ENCODE peak calls at places on chromosome X, in four cellular contexts. K is OCI-LY7; T is mesendoderm; L is CD8-positive, alpha-beta T cell. X is an unnamed sample.
A peak's percentile ranks its signal among the peaks of the same experiment; 100 is the strongest.

GRCh38 chrX:153832732-153833131 is 2.4 kb upstream of the PDZD4 start:
- DNase-seq in K (no peak), T (no peak), L (no peak), X (no peak)

GRCh38 chrX:137166591-137166990 is 132.8 kb upstream of the GPR101 start:
- DNase-seq in K (no peak), T (peak; percentile 34), L (no peak), X (no peak)

GRCh38 chrX:52341493-52341892 is 27.3 kb upstream of the XAGE2 start:
- DNase-seq in K (no peak), T (no peak), L (no peak), X (no peak)

GRCh38 chrX:100410083-100410590 is at the start of gene PCDH19:
- DNase-seq in K (no peak), T (peak; percentile 78), L (no peak), X (peak; percentile 52)

GRCh38 chrX:24037729-24038128 is 10.7 kb upstream of the KLHL15 start:
- DNase-seq in K (no peak), T (no peak), L (no peak), X (no peak)

GRCh38 chrX:51814066-51814465 is 70.8 kb downstream of the GSPT2 start:
- DNase-seq in K (no peak), T (no peak), L (no peak), X (no peak)

GRCh38 chrX:7133036-7133412 is 14.5 kb upstream of the STS start:
- DNase-seq in K (no peak), T (peak; percentile 69), L (no peak), X (no peak)

GRCh38 chrX:154021131-154021611 is 1.5 kb upstream of the IRAK1 start:
- DNase-seq in K (no peak), T (peak; percentile 73), L (no peak), X (no peak)

GRCh38 chrX:130085551-130085986 is 24.7 kb downstream of the ELF4 start:
- DNase-seq in K (peak; percentile 19), T (no peak), L (no peak), X (no peak)

GRCh38 chrX:6941041-6941440 is 206.5 kb upstream of the STS start:
- DNase-seq in K (no peak), T (no peak), L (no peak), X (no peak)

GRCh38 chrX:134480061-134480460 is 20.1 kb downstream of the HPRT1 start:
- DNase-seq in K (no peak), T (no peak), L (no peak), X (no peak)

GRCh38 chrX:54530358-54530900 is 410 bp downstream of the GNL3L start:
- DNase-seq in K (peak; percentile 21), T (peak; percentile 6), L (no peak), X (no peak)

GRCh38 chrX:118724352-118724751 is 3.1 kb upstream of the IL13RA1 start:
- DNase-seq in K (no peak), T (no peak), L (no peak), X (no peak)

GRCh38 chrX:107842715-107843400 is 17.2 kb downstream of the MID2 start:
- DNase-seq in K (no peak), T (no peak), L (no peak), X (no peak)

GRCh38 chrX:118627084-118627758 is 100.2 kb upstream of the IL13RA1 start:
- DNase-seq in K (peak; percentile 2), T (peak; percentile 16), L (no peak), X (no peak)

DNA sequence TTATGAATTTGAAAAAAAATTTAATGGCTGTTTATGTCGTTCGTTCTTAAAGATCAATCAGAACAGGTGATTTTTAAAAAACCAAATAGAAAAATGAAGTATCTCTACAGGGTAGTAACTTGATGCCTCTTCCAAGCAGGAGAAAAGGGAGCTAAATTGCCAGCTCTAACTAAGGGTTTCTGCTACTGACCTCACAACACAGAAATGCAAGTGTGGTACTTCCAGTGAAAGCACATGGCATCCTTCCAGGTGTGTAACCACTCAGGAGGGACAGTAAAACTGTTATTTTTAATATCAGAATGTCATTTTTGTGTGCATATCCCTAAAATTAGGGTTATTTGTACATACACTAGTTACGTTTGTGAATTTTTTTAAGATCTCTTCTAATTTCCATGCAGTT is 116.8 kb upstream of the ZCCHC13 start:
- DNase-seq in K (no peak), T (no peak), L (no peak), X (no peak)
- H3K27ac ChIP-seq in K (no peak overlapping the region), T (no peak overlapping the region), L (no peak overlapping the region), X (no peak overlapping the region)

GRCh38 chrX:40144576-40144975 is 46.8 kb upstream of the BCOR start:
- DNase-seq in K (no peak), T (peak; percentile 39), L (no peak), X (no peak)
- H3K4me1 ChIP-seq in K (peaks cover 57% of the 10 kb centered on the region), T (peaks cover 4% of the 10 kb centered on the region), L (peaks cover 6% of the 10 kb centered on the region), X (peaks cover 6% of the 10 kb centered on the region)

DNA sequence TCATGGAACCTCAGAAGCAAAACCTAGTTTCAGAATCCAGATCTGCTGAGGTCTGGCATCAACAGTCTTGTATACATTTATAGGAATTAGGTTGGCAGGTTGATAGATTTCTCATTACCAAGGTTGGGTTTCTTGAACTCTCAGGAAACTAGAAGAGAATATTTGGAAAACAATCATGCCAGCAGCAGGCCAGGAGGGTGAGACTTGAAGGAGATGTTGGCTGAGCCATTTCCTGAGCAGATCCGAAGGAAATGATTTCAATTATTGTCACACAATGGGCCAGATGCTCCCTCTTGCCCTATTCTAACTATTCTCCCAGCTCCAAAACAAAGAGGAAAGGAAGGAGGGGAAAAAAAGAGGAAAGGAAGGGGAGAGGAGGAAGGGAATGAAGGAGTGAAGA is 45.2 kb downstream of the SHROOM4 start:
- DNase-seq in K (no peak), T (no peak), L (no peak), X (no peak)
- H3K27ac ChIP-seq in K (no peak overlapping the region), T (no peak overlapping the region), L (no peak overlapping the region), X (no peak overlapping the region)

GRCh38 chrX:3603026-3603661 is 110.3 kb downstream of the PRKX start:
- DNase-seq in K (no peak), T (no peak), L (no peak), X (no peak)
- H3K4me1 ChIP-seq in K (no peaks in the 10 kb centered on the region), T (no peaks in the 10 kb centered on the region), L (no peaks in the 10 kb centered on the region), X (no peaks in the 10 kb centered on the region)

GRCh38 chrX:67601771-67602170 is 58.0 kb downstream of the AR start:
- DNase-seq in K (no peak), T (no peak), L (no peak), X (no peak)

GRCh38 chrX:67612231-67612630 is 68.4 kb downstream of the AR start:
- DNase-seq in K (no peak), T (peak; percentile 20), L (no peak), X (no peak)

GRCh38 chrX:67610282-67610681 is 66.5 kb downstream of the AR start:
- DNase-seq in K (no peak), T (no peak), L (no peak), X (no peak)

GRCh38 chrX:67604979-67605703 is 61.3 kb downstream of the AR start:
- DNase-seq in K (no peak), T (peak; percentile 79), L (no peak), X (no peak)

GRCh38 chrX:67607436-67607835 is 63.6 kb downstream of the AR start:
- DNase-seq in K (no peak), T (no peak), L (no peak), X (no peak)
- H3K27ac ChIP-seq in K (no peak overlapping the region), T (no peak overlapping the region), L (no peak overlapping the region), X (no peak overlapping the region)

GRCh38 chrX:132031867-132032266 is 8.8 kb downstream of the STK26 start:
- DNase-seq in K (no peak), T (no peak), L (no peak), X (no peak)

GRCh38 chrX:132033166-132033565 is 10.1 kb downstream of the STK26 start:
- DNase-seq in K (no peak), T (no peak), L (no peak), X (no peak)

GRCh38 chrX:132034648-132035047 is 11.5 kb downstream of the STK26 start:
- DNase-seq in K (no peak), T (peak; percentile 63), L (no peak), X (no peak)

GRCh38 chrX:132025085-132025484 is 2.0 kb downstream of the STK26 start:
- DNase-seq in K (no peak), T (peak; percentile 48), L (no peak), X (no peak)

DNA sequence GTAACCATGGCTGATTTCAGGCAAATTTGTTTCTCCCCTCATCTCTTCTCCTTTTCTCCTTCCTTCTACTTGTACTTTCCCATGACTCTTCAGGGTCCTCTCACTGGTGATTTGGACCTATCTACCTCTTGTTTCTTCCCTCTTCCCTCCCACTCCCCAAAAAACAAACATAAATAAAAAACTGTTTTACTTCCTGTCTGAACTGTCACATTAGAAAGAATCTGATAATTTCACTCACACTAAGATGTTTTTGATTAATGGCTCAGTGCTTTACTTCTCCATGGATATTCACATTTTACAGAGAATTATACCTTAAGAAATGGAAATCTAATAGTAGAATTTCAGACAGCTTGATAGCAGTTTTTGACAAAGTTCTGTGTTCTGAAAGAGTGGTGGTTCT is 7.2 kb downstream of the STK26 start:
- DNase-seq in K (no peak), T (no peak), L (no peak), X (no peak)
- H3K4me1 ChIP-seq in K (peaks cover 35% of the 10 kb centered on the region), T (peaks cover 4% of the 10 kb centered on the region), L (peaks cover 68% of the 10 kb centered on the region), X (no peaks in the 10 kb centered on the region)

DNA sequence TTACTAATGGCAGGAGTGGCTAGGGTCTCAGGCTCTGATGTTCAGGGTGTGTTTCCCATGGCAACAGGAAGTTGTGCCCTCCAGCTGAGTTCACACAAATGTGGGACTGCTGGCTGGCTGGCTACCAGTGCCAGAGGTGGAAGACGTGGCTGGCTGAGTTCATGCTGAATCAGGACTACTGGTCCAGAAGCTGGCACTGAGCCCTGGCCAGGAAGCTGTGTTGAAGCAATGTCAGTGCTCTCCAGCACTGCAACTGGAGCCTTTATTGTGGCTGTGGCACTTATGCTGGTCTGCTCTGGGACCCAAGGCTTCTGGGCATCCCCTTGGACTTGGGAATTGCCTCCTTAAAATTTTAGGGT is 42.0 kb upstream of the ZXDA start:
- DNase-seq in K (no peak), T (no peak), L (no peak), X (peak; percentile 10)
- H3K27ac ChIP-seq in K (peak overlapping the region; percentile 97), T (no peak overlapping the region), L (no peak overlapping the region), X (no peak overlapping the region)

X was measured in left lung.